ENCODE peak calls at places on chromosome 6, in six cellular contexts. U is ovary; N is lung; M is effector memory CD4-positive, alpha-beta T cell; L is cardiac muscle cell; K is GM23248. R is an unnamed sample.

GRCh38 chr6:44234101-44235090 is 11.0 kb downstream of the SLC29A1 start:
- DNase-seq in U (peak; percentile 74), N (no peak), M (no peak), L (peak; percentile 68), K (peak; percentile 90), R (peak; percentile 67)

GRCh38 chr6:158725704-158726103 is 75.8 kb downstream of the SYTL3 start:
- DNase-seq in U (no peak), N (no peak), M (no peak), L (no peak), K (no peak), R (no peak)

GRCh38 chr6:16524380-16524707 is 236.9 kb downstream of the ATXN1 start:
- DNase-seq in U (no peak), N (no peak), M (no peak), L (no peak), K (peak; percentile 73), R (no peak)

GRCh38 chr6:31888281-31889258 is 8.9 kb downstream of the EHMT2 start:
- DNase-seq in U (no peak), N (no peak), M (no peak), L (peak; percentile 26), K (peak; percentile 40), R (no peak)

GRCh38 chr6:14763139-14763538 is 482.7 kb upstream of the JARID2 start:
- DNase-seq in U (no peak), N (no peak), M (no peak), L (no peak), K (peak; percentile 60), R (no peak)

GRCh38 chr6:134427721-134428120 is 109.8 kb upstream of the SGK1 start:
- DNase-seq in U (no peak), N (no peak), M (no peak), L (no peak), K (no peak), R (no peak)

GRCh38 chr6:3584611-3585010 is 127.8 kb upstream of the SLC22A23 start:
- DNase-seq in U (no peak), N (no peak), M (no peak), L (no peak), K (no peak), R (no peak)

GRCh38 chr6:109595998-109596397 is 95.0 kb downstream of the AK9 start:
- DNase-seq in U (no peak), N (no peak), M (no peak), L (no peak), K (peak; percentile 61), R (peak; percentile 19)

GRCh38 chr6:92623441-92623840 is 795.9 kb downstream of the EPHA7 start:
- DNase-seq in U (no peak), N (no peak), M (no peak), L (no peak), K (no peak), R (no peak)

GRCh38 chr6:14079433-14079832 is 38.1 kb upstream of the CD83 start:
- DNase-seq in U (no peak), N (no peak), M (no peak), L (no peak), K (peak; percentile 15), R (no peak)

GRCh38 chr6:124393536-124393935 is 568.7 kb upstream of the RNF217 start:
- DNase-seq in U (no peak), N (no peak), M (no peak), L (no peak), K (no peak), R (no peak)

GRCh38 chr6:43949451-43950110 is 177.7 kb downstream of the MRPL14 start:
- DNase-seq in U (no peak), N (no peak), M (no peak), L (no peak), K (peak; percentile 35), R (no peak)

GRCh38 chr6:41652876-41653641 is 14.8 kb downstream of the MDFI start:
- DNase-seq in U (no peak), N (no peak), M (no peak), L (no peak), K (no peak), R (peak; percentile 76)

GRCh38 chr6:44254957-44255808 is 2.1 kb downstream of the SLC35B2 start:
- DNase-seq in U (no peak), N (no peak), M (no peak), L (no peak), K (no peak), R (peak; percentile 57)

GRCh38 chr6:81383472-81383871 is 369.0 kb downstream of the TENT5A start:
- DNase-seq in U (no peak), N (no peak), M (no peak), L (no peak), K (no peak), R (no peak)

GRCh38 chr6:128394171-128394570 is 126.2 kb downstream of the PTPRK start:
- DNase-seq in U (no peak), N (no peak), M (no peak), L (no peak), K (no peak), R (no peak)

DNA sequence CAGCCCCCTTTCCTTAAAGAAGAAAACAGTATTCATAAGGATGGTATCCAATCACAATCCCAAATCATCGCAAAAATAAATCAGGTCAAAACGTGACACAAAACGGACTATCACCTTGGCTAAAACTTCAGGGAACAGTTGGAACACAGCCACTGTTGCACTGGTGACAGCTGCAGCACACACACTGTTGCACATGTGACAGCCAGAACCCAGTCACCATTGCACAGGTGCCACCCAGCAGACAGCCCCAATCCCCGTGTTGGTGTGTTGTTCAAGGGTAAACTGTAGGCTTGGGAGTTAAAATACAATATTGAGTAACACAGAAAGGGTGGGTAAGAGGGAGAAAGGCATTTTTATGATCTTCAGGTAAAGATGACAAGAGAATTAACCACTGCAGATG is 15.8 kb downstream of the PSMB1 start:
- DNase-seq in U (no peak), N (no peak), M (no peak), L (no peak), K (no peak), R (no peak)
- H3K36me3 ChIP-seq in U (no peaks in the 10 kb centered on the region), N (peaks cover 37% of the 10 kb centered on the region), M (peaks cover 80% of the 10 kb centered on the region), L (peaks cover 78% of the 10 kb centered on the region), K (peaks cover 87% of the 10 kb centered on the region), R (peaks cover 2% of the 10 kb centered on the region)

GRCh38 chr6:80005406-80005805 is 957 bp downstream of the TTK start:
- DNase-seq in U (no peak), N (no peak), M (no peak), L (no peak), K (no peak), R (no peak)
- H3K4me3 ChIP-seq in U (no peak overlapping the region), N (no peak overlapping the region), M (no peak overlapping the region), L (peak overlapping the region; percentile 90), K (peak overlapping the region; percentile 86), R (peak overlapping the region; percentile 93)

GRCh38 chr6:78966542-78966941 is 99.2 kb downstream of the IRAK1BP1 start:
- DNase-seq in U (no peak), N (no peak), M (no peak), L (no peak), K (no peak), R (no peak)

GRCh38 chr6:78967191-78967590 is 99.8 kb downstream of the IRAK1BP1 start:
- DNase-seq in U (no peak), N (no peak), M (no peak), L (no peak), K (no peak), R (no peak)

GRCh38 chr6:78962458-78962857 is 95.1 kb downstream of the IRAK1BP1 start:
- DNase-seq in U (no peak), N (no peak), M (no peak), L (no peak), K (no peak), R (no peak)
- H3K36me3 ChIP-seq in U (no peaks in the 10 kb centered on the region), N (peaks cover 8% of the 10 kb centered on the region), M (peaks cover 73% of the 10 kb centered on the region), L (peaks cover 70% of the 10 kb centered on the region), K (peaks cover 51% of the 10 kb centered on the region), R (no peaks in the 10 kb centered on the region)

DNA sequence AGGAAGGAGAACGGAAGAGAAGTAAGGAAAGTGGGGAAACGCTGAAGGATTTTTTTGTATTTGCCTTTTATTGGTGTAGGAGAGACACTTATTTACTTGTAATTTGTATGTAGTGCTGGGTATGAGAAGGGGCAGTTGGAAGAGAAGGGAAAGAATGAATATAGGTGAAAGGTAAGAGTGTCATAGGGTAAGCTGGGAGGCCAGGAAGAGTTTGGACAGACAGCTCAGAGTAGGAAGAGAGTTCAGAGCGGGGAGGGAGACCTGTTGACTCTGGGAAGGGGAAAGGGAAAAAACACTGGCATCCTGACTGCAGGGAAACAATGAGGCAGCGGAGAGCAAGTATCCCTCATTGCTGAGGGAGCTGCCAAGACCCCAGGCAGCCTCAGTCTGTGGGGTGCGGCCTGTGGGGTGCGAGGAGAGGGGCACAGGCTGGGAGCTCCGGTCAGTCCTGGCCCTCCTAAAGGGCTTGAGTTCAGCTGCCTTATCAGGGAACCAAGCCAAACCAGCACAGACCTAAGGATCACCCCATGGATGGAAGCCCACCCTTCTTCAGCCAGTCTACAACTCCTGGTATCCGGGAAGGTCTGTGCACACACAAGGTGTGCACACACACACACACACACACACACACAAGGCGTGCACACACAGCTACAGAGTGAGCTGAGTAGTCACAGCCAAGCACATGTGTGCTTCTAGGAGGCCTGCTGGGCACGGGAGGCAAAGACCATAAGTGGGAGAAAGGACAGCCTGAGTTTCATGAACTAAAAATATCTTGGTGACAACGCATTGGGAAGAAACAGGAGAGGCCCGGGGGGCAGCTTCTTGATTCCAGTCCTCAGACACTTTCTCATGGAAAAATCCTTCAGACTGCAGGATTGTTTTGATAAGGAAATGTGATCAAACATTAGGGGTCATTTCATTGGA is 2.9 kb downstream of the TRAF3IP2 start:
- DNase-seq in U (peak; percentile 52), N (no peak), M (no peak), L (peak; percentile 78), K (peak; percentile 87), R (no peak)
- H3K4me3 ChIP-seq in U (no peak overlapping the region), N (no peak overlapping the region), M (no peak overlapping the region), L (no peak overlapping the region), K (peak overlapping the region; percentile 76), R (no peak overlapping the region)

GRCh38 chr6:106511274-106512047 is 117.8 kb downstream of the RTN4IP1 start:
- DNase-seq in U (peak; percentile 36), N (no peak), M (peak; percentile 23), L (peak; percentile 44), K (peak; percentile 83), R (no peak)

GRCh38 chr6:106508836-106509235 is 120.5 kb downstream of the RTN4IP1 start:
- DNase-seq in U (no peak), N (no peak), M (no peak), L (no peak), K (no peak), R (no peak)

GRCh38 chr6:106510090-106510970 is 119.0 kb downstream of the RTN4IP1 start:
- DNase-seq in U (peak; percentile 53), N (peak; percentile 79), M (peak; percentile 57), L (peak; percentile 42), K (peak; percentile 62), R (peak; percentile 74)

GRCh38 chr6:106512048-106512957 is 117.0 kb downstream of the RTN4IP1 start:
- DNase-seq in U (peak; percentile 62), N (peak; percentile 84), M (peak; percentile 59), L (peak; percentile 51), K (peak; percentile 82), R (peak; percentile 53)

GRCh38 chr6:106509420-106510089 is 119.7 kb downstream of the RTN4IP1 start:
- DNase-seq in U (no peak), N (no peak), M (no peak), L (peak; percentile 21), K (no peak), R (no peak)
- H3K36me3 ChIP-seq in U (no peaks in the 10 kb centered on the region), N (no peaks in the 10 kb centered on the region), M (no peaks in the 10 kb centered on the region), L (no peaks in the 10 kb centered on the region), K (no peaks in the 10 kb centered on the region), R (no peaks in the 10 kb centered on the region)

DNA sequence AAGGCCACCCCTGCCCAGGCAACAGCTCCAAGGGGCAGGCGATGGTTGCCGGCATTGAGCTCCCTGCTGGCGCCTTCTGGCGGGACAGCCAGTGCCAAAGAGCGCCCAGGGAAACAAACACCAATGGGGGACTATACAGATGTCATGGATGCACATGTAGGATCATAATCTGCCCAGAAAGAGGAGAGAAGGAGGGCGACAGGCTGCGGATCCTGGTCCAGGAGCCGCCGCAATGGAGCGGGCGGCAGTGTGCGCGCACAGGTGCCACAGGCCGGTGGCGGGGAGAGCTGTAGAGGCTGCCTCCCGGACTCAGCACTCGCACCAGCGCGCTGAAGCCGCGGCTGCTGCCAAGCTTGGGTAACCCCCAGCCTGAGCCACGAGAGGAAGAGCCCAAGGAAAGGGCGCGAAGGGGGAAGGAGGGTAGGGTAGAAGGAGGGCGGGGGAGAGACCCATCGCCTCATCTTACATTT is 418 bp upstream of the FUT9 start:
- DNase-seq in U (no peak), N (no peak), M (no peak), L (peak; percentile 46), K (no peak), R (no peak)
- H3K4me3 ChIP-seq in U (no peak overlapping the region), N (no peak overlapping the region), M (no peak overlapping the region), L (peak overlapping the region; percentile 39), K (no peak overlapping the region), R (no peak overlapping the region)